ENCODE peak calls at places on chromosomes 16 and 17, in nine cellular contexts. T, D, Y, H, S, I, X, Z and J are unnamed samples.

GRCh38 chr17:42660692-42661345 is 1.7 kb downstream of the TUBG2 start:
- DNase-seq in T (no peak), D (no peak), Y (no peak), H (no peak), S (peak; percentile 38), I (peak; percentile 52), X (no peak), Z (peak; percentile 60), J (no peak)

GRCh38 chr16:86953631-86954465 is 363.3 kb downstream of the C16orf95 start:
- DNase-seq in T (no peak), D (no peak), Y (no peak), H (no peak), S (no peak), I (no peak), X (no peak), Z (no peak), J (no peak)

GRCh38 chr16:50884066-50884860 is 142.4 kb downstream of the CYLD start:
- DNase-seq in T (peak; percentile 13), D (no peak), Y (no peak), H (no peak), S (no peak), I (no peak), X (no peak), Z (no peak), J (no peak)

GRCh38 chr16:89448656-89449055 is 41.7 kb downstream of the ANKRD11 start:
- DNase-seq in T (peak; percentile 60), D (no peak), Y (no peak), H (no peak), S (no peak), I (no peak), X (no peak), Z (peak; percentile 70), J (no peak)

GRCh38 chr17:77580531-77580930 is 378.0 kb upstream of the TNRC6C start:
- DNase-seq in T (no peak), D (no peak), Y (no peak), H (no peak), S (no peak), I (no peak), X (no peak), Z (no peak), J (no peak)

GRCh38 chr16:49688298-49688697 is 167.6 kb downstream of the ZNF423 start:
- DNase-seq in T (no peak), D (no peak), Y (no peak), H (no peak), S (no peak), I (no peak), X (no peak), Z (no peak), J (no peak)

GRCh38 chr17:65370669-65371126 is 190.8 kb downstream of the AXIN2 start:
- DNase-seq in T (peak; percentile 27), D (no peak), Y (no peak), H (no peak), S (no peak), I (no peak), X (no peak), Z (peak; percentile 84), J (no peak)

GRCh38 chr17:50271173-50271750 is 3.0 kb upstream of the TMEM92 start:
- DNase-seq in T (no peak), D (no peak), Y (no peak), H (no peak), S (no peak), I (peak; percentile 64), X (no peak), Z (no peak), J (peak; percentile 5)

GRCh38 chr16:2846511-2847310 is 11.3 kb downstream of the PRSS22 start:
- DNase-seq in T (no peak), D (peak; percentile 67), Y (peak; percentile 79), H (no peak), S (no peak), I (peak; percentile 9), X (no peak), Z (no peak), J (peak; percentile 43)

GRCh38 chr17:70739046-70739445 is 569.7 kb downstream of the KCNJ2 start:
- DNase-seq in T (no peak), D (no peak), Y (no peak), H (no peak), S (no peak), I (no peak), X (no peak), Z (no peak), J (no peak)

GRCh38 chr17:82605939-82606600 is 42.2 kb downstream of the WDR45B start:
- DNase-seq in T (no peak), D (no peak), Y (no peak), H (no peak), S (no peak), I (no peak), X (no peak), Z (no peak), J (no peak)

GRCh38 chr17:68182940-68183551 is 64.8 kb upstream of the AMZ2 start:
- DNase-seq in T (no peak), D (no peak), Y (no peak), H (no peak), S (no peak), I (no peak), X (peak; percentile 68), Z (peak; percentile 44), J (no peak)

GRCh38 chr17:32553168-32553567 is 66.4 kb downstream of the CDK5R1 start:
- DNase-seq in T (no peak), D (no peak), Y (no peak), H (no peak), S (no peak), I (no peak), X (no peak), Z (no peak), J (no peak)

GRCh38 chr17:41329279-41329925 is 13.9 kb upstream of the KRTAP17-1 start:
- DNase-seq in T (peak; percentile 50), D (peak; percentile 79), Y (no peak), H (no peak), S (no peak), I (peak; percentile 78), X (no peak), Z (peak; percentile 56), J (peak; percentile 45)

GRCh38 chr16:46768809-46769208 is 20.7 kb upstream of the MYLK3 start:
- DNase-seq in T (no peak), D (no peak), Y (no peak), H (no peak), S (no peak), I (no peak), X (no peak), Z (no peak), J (no peak)
- H3K4me1 ChIP-seq in T (no peaks in the 10 kb centered on the region), D (no peaks in the 10 kb centered on the region), Y (no peaks in the 10 kb centered on the region), H (no peaks in the 10 kb centered on the region), S (no peaks in the 10 kb centered on the region), I (no peaks in the 10 kb centered on the region), X (no peaks in the 10 kb centered on the region), Z (no peaks in the 10 kb centered on the region), J (no peaks in the 10 kb centered on the region)

DNA sequence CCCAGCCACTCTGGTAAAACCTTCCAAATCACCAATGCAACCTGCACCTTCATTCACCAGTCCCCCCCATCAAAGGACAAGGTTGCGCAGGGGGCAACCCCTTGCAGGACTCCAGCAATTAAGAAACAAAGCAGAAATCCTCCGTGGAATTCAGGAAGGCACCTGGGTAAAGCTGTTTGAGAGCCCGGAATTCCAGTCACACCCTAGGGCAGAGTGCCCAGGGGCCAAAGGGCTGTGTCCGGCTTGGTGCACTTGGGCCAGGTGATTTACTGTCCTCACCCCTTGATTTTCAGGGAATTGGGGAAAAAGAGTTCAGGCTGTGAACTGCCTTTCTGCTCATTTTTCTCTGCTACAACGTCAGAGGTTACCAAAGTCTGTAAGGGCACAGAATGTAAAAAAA is 266.6 kb upstream of the PSMD7 start:
- DNase-seq in T (no peak), D (no peak), Y (no peak), H (no peak), S (no peak), I (no peak), X (no peak), Z (peak; percentile 56), J (no peak)
- H3K4me1 ChIP-seq in T (no peaks in the 10 kb centered on the region), D (no peaks in the 10 kb centered on the region), Y (no peaks in the 10 kb centered on the region), H (no peaks in the 10 kb centered on the region), S (no peaks in the 10 kb centered on the region), I (no peaks in the 10 kb centered on the region), X (no peaks in the 10 kb centered on the region), Z (peaks cover 23% of the 10 kb centered on the region), J (no peaks in the 10 kb centered on the region)

GRCh38 chr16:58753711-58754134 is 19.6 kb upstream of the GOT2 start:
- DNase-seq in T (no peak), D (no peak), Y (no peak), H (no peak), S (no peak), I (no peak), X (no peak), Z (no peak), J (no peak)
- H3K4me1 ChIP-seq in T (no peaks in the 10 kb centered on the region), D (no peaks in the 10 kb centered on the region), Y (no peaks in the 10 kb centered on the region), H (no peaks in the 10 kb centered on the region), S (no peaks in the 10 kb centered on the region), I (no peaks in the 10 kb centered on the region), X (peaks cover 5% of the 10 kb centered on the region), Z (no peaks in the 10 kb centered on the region), J (no peaks in the 10 kb centered on the region)

GRCh38 chr17:1474402-1475189 is 17.9 kb downstream of the MYO1C start:
- DNase-seq in T (no peak), D (no peak), Y (no peak), H (no peak), S (no peak), I (no peak), X (no peak), Z (no peak), J (no peak)
- H3K4me1 ChIP-seq in T (peaks cover 6% of the 10 kb centered on the region), D (no peaks in the 10 kb centered on the region), Y (peaks cover 2% of the 10 kb centered on the region), H (no peaks in the 10 kb centered on the region), S (no peaks in the 10 kb centered on the region), I (peaks cover 14% of the 10 kb centered on the region), X (peaks cover 2% of the 10 kb centered on the region), Z (no peaks in the 10 kb centered on the region), J (no peaks in the 10 kb centered on the region)